ENCODE peak calls at places on chromosomes 2 and 18, in five cellular contexts. H, S, Y, A and J are unnamed samples.

GRCh38 chr18:22639026-22639463 is 221.3 kb upstream of the CTAGE1 start:
- DNase-seq in Y (peak; percentile 90), S (no peak), H (no peak), A (no peak), J (no peak)

GRCh38 chr18:13371689-13372404 is 153.3 kb downstream of the LDLRAD4 start:
- DNase-seq in A (no peak), H (no peak), S (no peak), Y (no peak), J (no peak)

GRCh38 chr2:238507836-238508235 is 81.1 kb downstream of the ASB1 start:
- DNase-seq in Y (no peak), H (no peak), A (no peak), S (no peak), J (no peak)

GRCh38 chr2:50720695-50721314 is 311.1 kb downstream of the NRXN1 start:
- DNase-seq in H (no peak), S (no peak), A (no peak), Y (no peak), J (no peak)

GRCh38 chr2:110105608-110106467 is 9.8 kb downstream of the MALL start:
- DNase-seq in S (no peak), H (no peak), A (no peak), Y (peak; percentile 78), J (no peak)

GRCh38 chr2:177148477-177149154 is 64.0 kb upstream of the HNRNPA3 start:
- DNase-seq in S (peak; percentile 80), A (peak; percentile 56), Y (peak; percentile 68), H (peak; percentile 82), J (peak; percentile 27)

GRCh38 chr2:128308284-128308731 is 10.4 kb downstream of the HS6ST1 start:
- DNase-seq in H (peak; percentile 61), A (no peak), Y (no peak), S (peak; percentile 1), J (no peak)

GRCh38 chr18:9763876-9764605 is 55.9 kb downstream of the RAB31 start:
- DNase-seq in H (no peak), Y (no peak), S (no peak), A (no peak), J (no peak)

GRCh38 chr2:181309576-181309975 is 147.6 kb upstream of the ITGA4 start:
- DNase-seq in Y (no peak), S (no peak), A (no peak), H (no peak), J (no peak)

GRCh38 chr2:46800625-46801024 is 115.0 kb downstream of the MCFD2 start:
- DNase-seq in S (no peak), H (no peak), Y (no peak), A (no peak), J (no peak)

GRCh38 chr2:161039071-161039470 is 121.2 kb upstream of the TANK start:
- DNase-seq in H (no peak), A (no peak), Y (no peak), S (no peak), J (no peak)

GRCh38 chr2:42862669-42863185 is 70.3 kb upstream of the HAAO start:
- DNase-seq in Y (no peak), A (no peak), H (no peak), S (no peak), J (no peak)

GRCh38 chr2:226721541-226721940 is 78.1 kb downstream of the IRS1 start:
- DNase-seq in Y (peak; percentile 57), H (peak; percentile 67), S (peak; percentile 24), A (no peak), J (no peak)

GRCh38 chr2:109427661-109428091 is 186.1 kb downstream of the SEPTIN10 start:
- DNase-seq in Y (no peak), S (no peak), A (no peak), H (peak; percentile 22), J (no peak)

GRCh38 chr2:150520887-150521664 is 33.6 kb upstream of the RND3 start:
- DNase-seq in S (no peak), Y (peak; percentile 57), A (no peak), H (no peak), J (no peak)

GRCh38 chr2:238511614-238511950 is 84.9 kb downstream of the ASB1 start:
- DNase-seq in S (no peak), A (no peak), H (no peak), Y (no peak), J (no peak)

GRCh38 chr2:28404086-28404485 is 11.4 kb downstream of the FOSL2 start:
- DNase-seq in S (no peak), A (no peak), Y (no peak), H (no peak), J (no peak)

DNA sequence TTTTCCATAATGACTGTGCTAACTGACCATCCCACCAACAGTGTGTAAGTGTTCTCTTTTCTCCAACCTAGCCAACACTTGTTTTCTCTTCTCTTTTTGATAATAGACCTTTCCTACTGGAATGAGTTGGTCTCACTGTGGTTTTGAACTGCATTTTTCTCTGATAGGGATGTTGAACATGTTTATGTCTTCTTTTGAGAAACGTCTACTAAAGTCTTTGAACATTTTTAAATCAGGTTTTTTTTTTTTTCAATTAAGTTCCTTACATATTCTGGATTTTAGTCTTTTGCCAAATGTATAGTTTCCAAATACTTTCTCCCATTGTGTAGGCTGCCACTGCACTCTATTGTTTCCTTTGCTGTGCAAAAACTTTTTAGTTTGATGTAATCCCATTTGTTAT is 405.5 kb upstream of the FIGN start:
- DNase-seq in Y (peak; percentile 4), A (no peak), H (no peak), S (no peak), J (no peak)
- H3K4me3 ChIP-seq in Y (no peak overlapping the region), A (no peak overlapping the region), H (no peak overlapping the region), S (no peak overlapping the region), J (no peak overlapping the region)

GRCh38 chr18:48948112-48949050 is 2.4 kb downstream of the SMAD7 start:
- DNase-seq in Y (peak; percentile 83), S (peak; percentile 62), A (no peak), H (peak; percentile 80), J (no peak)
- TF ChIP-seq CTCF in Y (no peak), S (no peak), A (no peak), H (no peak), J (no peak)

GRCh38 chr2:119771331-119771730 is 11.6 kb downstream of the PTPN4 start:
- DNase-seq in Y (no peak), S (no peak), A (no peak), H (no peak), J (no peak)
- H3K4me3 ChIP-seq in Y (no peak overlapping the region), S (no peak overlapping the region), A (no peak overlapping the region), H (no peak overlapping the region), J (no peak overlapping the region)

GRCh38 chr2:239825705-239825979 is 199.5 kb downstream of the NDUFA10 start:
- DNase-seq in S (no peak), H (peak; percentile 8), Y (no peak), A (no peak), J (no peak)
- TF ChIP-seq CTCF in S (no peak), H (no peak), Y (no peak), A (no peak), J (no peak)

DNA sequence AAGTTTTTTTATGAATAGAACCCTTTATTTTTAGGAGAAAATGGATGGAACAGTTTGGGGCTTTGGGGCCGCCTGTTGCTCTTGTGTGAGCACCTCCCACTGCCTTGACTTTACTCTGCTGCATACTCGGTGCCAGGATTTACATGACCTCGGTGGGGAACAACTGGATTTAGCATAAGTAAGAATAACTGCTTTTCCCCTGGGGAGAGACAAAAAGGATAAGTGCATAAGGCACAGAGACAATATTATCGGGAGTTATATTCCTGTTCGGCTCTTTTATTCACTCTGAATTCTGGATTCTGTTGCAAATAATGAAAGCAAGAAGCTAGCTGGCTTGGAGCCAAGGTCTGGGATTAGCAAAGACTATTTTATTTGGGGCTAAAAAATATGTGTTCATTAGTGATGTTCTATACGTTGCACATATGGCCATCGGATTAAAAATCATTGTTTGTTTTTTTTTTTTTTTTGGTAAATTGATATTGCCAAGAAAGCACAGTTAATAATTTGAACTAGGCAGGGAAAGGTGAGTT is 69.8 kb downstream of the CYBRD1 start:
- DNase-seq in Y (peak; percentile 27), A (no peak), S (no peak), H (no peak), J (no peak)
- H3K4me3 ChIP-seq in Y (no peak overlapping the region), A (no peak overlapping the region), S (no peak overlapping the region), H (peak overlapping the region; percentile 43), J (no peak overlapping the region)